ENCODE peak calls at places on chromosome 13, in eight cellular contexts. B is foreskin keratinocyte; G is progenitor cell of endocrine pancreas; E is Caco-2; J is activated CD8-positive, alpha-beta T cell treated with anti-CD3 and anti-CD28 coated beads for 36 hours; H is esophagus muscularis mucosa; X is GM13977; K is Panc1. W is an unnamed sample.

GRCh38 chr13:82693607-82694006 is 1188.7 kb downstream of the SLITRK1 start:
- DNase-seq in B (no peak), G (no peak), E (no peak), J (no peak), H (no peak), X (no peak), K (no peak), W (no peak)

GRCh38 chr13:52127378-52127777 is 1.5 kb downstream of the NEK5 start:
- DNase-seq in B (no peak), G (no peak), E (no peak), J (no peak), H (no peak), X (no peak), K (no peak), W (no peak)

GRCh38 chr13:114010401-114011101 is 36.7 kb upstream of the C13orf46 start:
- DNase-seq in B (no peak), G (no peak), E (no peak), J (peak), H (no peak), X (no peak), K (no peak), W (no peak)

GRCh38 chr13:83216521-83217245 is 665.6 kb downstream of the SLITRK1 start:
- DNase-seq in B (no peak), G (no peak), E (no peak), J (no peak), H (no peak), X (no peak), K (no peak), W (no peak)

GRCh38 chr13:40968416-40969000 is 50.6 kb downstream of the ELF1 start:
- DNase-seq in B (no peak), G (no peak), E (no peak), J (no peak), H (no peak), X (no peak), K (no peak), W (no peak)

GRCh38 chr13:21812192-21812626 is 141.3 kb downstream of the FGF9 start:
- DNase-seq in B (no peak), G (no peak), E (no peak), J (no peak), H (no peak), X (no peak), K (no peak), W (no peak)

GRCh38 chr13:114109646-114110045 is 22.8 kb downstream of the RASA3 start:
- DNase-seq in B (no peak), G (no peak), E (no peak), J (peak), H (no peak), X (no peak), K (no peak), W (no peak)

GRCh38 chr13:91319996-91320395 is 27.5 kb upstream of the MIR17HG start:
- DNase-seq in B (no peak), G (no peak), E (no peak), J (no peak), H (no peak), X (no peak), K (no peak), W (no peak)

GRCh38 chr13:26971990-26972888 is 199.4 kb downstream of the USP12 start:
- DNase-seq in B (peak), G (no peak), E (peak), J (peak), H (no peak), X (peak), K (no peak), W (no peak)

GRCh38 chr13:25839356-25839755 is 212.5 kb downstream of the SHISA2 start:
- DNase-seq in B (no peak), G (no peak), E (no peak), J (no peak), H (no peak), X (no peak), K (no peak), W (no peak)

GRCh38 chr13:32538234-32538620 is 368 bp downstream of the N4BP2L2 start:
- DNase-seq in B (no peak), G (peak), E (no peak), J (peak), H (no peak), X (peak), K (no peak), W (peak)

GRCh38 chr13:100773429-100773828 is 98.8 kb upstream of the TMTC4 start:
- DNase-seq in B (peak), G (no peak), E (peak), J (no peak), H (no peak), X (no peak), K (no peak), W (no peak)

GRCh38 chr13:20873348-20873747 is 29.2 kb downstream of the XPO4 start:
- DNase-seq in B (peak), G (no peak), E (no peak), J (no peak), H (no peak), X (no peak), K (no peak), W (no peak)

GRCh38 chr13:26961890-26962615 is 201.5 kb upstream of the GPR12 start:
- DNase-seq in B (no peak), G (peak), E (peak), J (no peak), H (no peak), X (no peak), K (no peak), W (no peak)

GRCh38 chr13:33789757-33790156 is 28.2 kb upstream of the RFC3 start:
- DNase-seq in B (no peak), G (no peak), E (no peak), J (no peak), H (no peak), X (no peak), K (no peak), W (no peak)

GRCh38 chr13:30107536-30108136 is 199.7 kb downstream of the KATNAL1 start:
- DNase-seq in B (peak), G (no peak), E (no peak), J (no peak), H (no peak), X (no peak), K (no peak), W (no peak)

GRCh38 chr13:27504126-27504525 is 53.8 kb upstream of the MTIF3 start:
- DNase-seq in B (no peak), G (no peak), E (no peak), J (no peak), H (no peak), X (no peak), K (no peak), W (no peak)

GRCh38 chr13:66171821-66172220 is 1058.3 kb downstream of the PCDH9 start:
- DNase-seq in B (no peak), G (no peak), E (no peak), J (no peak), H (no peak), X (no peak), K (no peak), W (no peak)

GRCh38 chr13:40681341-40682051 is 15.1 kb upstream of the FOXO1 start:
- DNase-seq in B (no peak), G (no peak), E (no peak), J (no peak), H (no peak), X (no peak), K (no peak), W (no peak)

GRCh38 chr13:30805603-30806011 is 70.3 kb downstream of the ALOX5AP start:
- DNase-seq in B (no peak), G (no peak), E (no peak), J (no peak), H (no peak), X (no peak), K (no peak), W (no peak)

GRCh38 chr13:46964789-46965527 is 68.1 kb upstream of the HTR2A start:
- DNase-seq in B (peak), G (no peak), E (no peak), J (no peak), H (no peak), X (no peak), K (no peak), W (no peak)

GRCh38 chr13:67048084-67048792 is 181.9 kb downstream of the PCDH9 start:
- DNase-seq in B (peak), G (no peak), E (no peak), J (peak), H (no peak), X (peak), K (no peak), W (no peak)

GRCh38 chr13:27425918-27426630 is 1.7 kb downstream of the GTF3A start:
- DNase-seq in B (peak), G (no peak), E (peak), J (peak), H (peak), X (peak), K (no peak), W (no peak)

GRCh38 chr13:99042851-99043250 is 65.0 kb upstream of the DOCK9 start:
- DNase-seq in B (no peak), G (no peak), E (no peak), J (peak), H (no peak), X (no peak), K (no peak), W (no peak)

GRCh38 chr13:91014696-91015095 is 332.8 kb upstream of the MIR17HG start:
- DNase-seq in B (no peak), G (no peak), E (no peak), J (no peak), H (no peak), X (no peak), K (no peak), W (no peak)

GRCh38 chr13:40273173-40274000 is 393.1 kb downstream of the FOXO1 start:
- DNase-seq in B (no peak), G (no peak), E (no peak), J (no peak), H (no peak), X (no peak), K (no peak), W (no peak)

GRCh38 chr13:36353001-36353400 is 6.8 kb upstream of the SPART start:
- DNase-seq in B (no peak), G (no peak), E (no peak), J (no peak), H (no peak), X (no peak), K (no peak), W (no peak)

GRCh38 chr13:64347662-64348061 is 2882.5 kb downstream of the PCDH9 start:
- DNase-seq in B (peak), G (no peak), E (no peak), J (no peak), H (no peak), X (no peak), K (no peak), W (no peak)

GRCh38 chr13:21240586-21240985 is 64.1 kb downstream of the MRPL57 start:
- DNase-seq in B (peak), G (no peak), E (no peak), J (no peak), H (peak), X (no peak), K (no peak), W (no peak)

GRCh38 chr13:67549331-67549730 is 319.2 kb upstream of the PCDH9 start:
- DNase-seq in B (peak), G (no peak), E (no peak), J (no peak), H (no peak), X (no peak), K (no peak), W (no peak)

GRCh38 chr13:86601351-86601750 is 802.1 kb upstream of the SLITRK6 start:
- DNase-seq in B (no peak), G (no peak), E (no peak), J (no peak), H (no peak), X (no peak), K (peak), W (no peak)

GRCh38 chr13:57632276-57633140 is 964 bp downstream of the PCDH17 start:
- DNase-seq in B (peak), G (peak), E (no peak), J (peak), H (no peak), X (peak), K (no peak), W (peak)

GRCh38 chr13:34437873-34438272 is 504.2 kb upstream of the NBEA start:
- DNase-seq in B (no peak), G (no peak), E (no peak), J (no peak), H (no peak), X (no peak), K (no peak), W (no peak)

GRCh38 chr13:65032825-65033224 is 2197.3 kb downstream of the PCDH9 start:
- DNase-seq in B (no peak), G (no peak), E (no peak), J (no peak), H (no peak), X (no peak), K (no peak), W (no peak)

GRCh38 chr13:49315036-49315565 is 67.4 kb downstream of the CDADC1 start:
- DNase-seq in B (no peak), G (no peak), E (no peak), J (no peak), H (peak), X (no peak), K (no peak), W (no peak)

GRCh38 chr13:41981961-41982723 is 21.2 kb upstream of the VWA8 start:
- DNase-seq in B (peak), G (no peak), E (no peak), J (no peak), H (no peak), X (no peak), K (no peak), W (no peak)

GRCh38 chr13:64591981-64592380 is 2638.2 kb downstream of the PCDH9 start:
- DNase-seq in B (peak), G (no peak), E (no peak), J (no peak), H (no peak), X (no peak), K (no peak), W (no peak)

GRCh38 chr13:113941571-113942191 is 32.2 kb downstream of the C13orf46 start:
- DNase-seq in B (peak), G (no peak), E (no peak), J (no peak), H (no peak), X (no peak), K (no peak), W (no peak)

GRCh38 chr13:51058461-51059167 is 52.5 kb downstream of the C13orf42 start:
- DNase-seq in B (no peak), G (no peak), E (no peak), J (no peak), H (no peak), X (no peak), K (no peak), W (no peak)
- TF ChIP-seq CTCF in B (no peak), G (no peak), E (no peak), J (no peak), H (no peak), X (no peak), K (no peak), W (no peak)

GRCh38 chr13:106685142-106685541 is 117.2 kb upstream of the ARGLU1 start:
- DNase-seq in B (no peak), G (no peak), E (no peak), J (no peak), H (no peak), X (no peak), K (no peak), W (no peak)

GRCh38 chr13:106683918-106684317 is 116.0 kb upstream of the ARGLU1 start:
- DNase-seq in B (no peak), G (no peak), E (no peak), J (no peak), H (peak), X (no peak), K (no peak), W (no peak)

GRCh38 chr13:106678646-106679045 is 110.7 kb upstream of the ARGLU1 start:
- DNase-seq in B (no peak), G (no peak), E (peak), J (no peak), H (no peak), X (no peak), K (no peak), W (no peak)

GRCh38 chr13:106683179-106683578 is 115.2 kb upstream of the ARGLU1 start:
- DNase-seq in B (no peak), G (no peak), E (no peak), J (no peak), H (peak), X (no peak), K (no peak), W (no peak)

DNA sequence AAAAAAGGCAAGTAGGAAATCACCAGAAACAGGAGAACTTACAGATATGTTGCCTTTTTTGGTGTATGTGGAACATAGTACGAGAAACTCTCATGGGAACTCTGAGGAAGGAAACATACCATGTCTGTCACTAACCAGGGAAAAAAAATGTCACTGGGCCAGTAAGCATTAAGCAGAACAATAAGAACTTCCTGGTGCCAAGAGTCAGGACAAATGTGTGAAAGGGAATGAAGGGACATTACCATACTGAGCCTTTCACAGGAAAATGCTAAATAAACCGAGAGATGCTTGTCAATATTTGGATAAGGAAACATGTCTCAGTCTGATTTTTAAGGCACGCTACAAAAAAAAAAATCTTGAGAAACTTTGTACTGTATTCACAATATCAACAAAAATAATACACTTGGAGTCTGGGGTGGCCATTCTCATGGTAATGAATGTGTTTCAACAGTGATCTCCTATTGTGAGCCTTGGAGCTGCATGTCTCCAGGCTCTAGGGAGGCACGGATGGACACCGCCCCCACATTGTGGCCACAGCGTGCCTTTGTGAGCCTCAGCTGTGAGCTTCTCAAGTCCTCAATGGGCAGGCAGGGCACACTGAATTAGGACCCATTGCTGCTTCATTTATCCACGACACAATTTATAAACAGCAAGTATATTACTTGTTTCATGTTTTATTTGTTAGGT is 113.0 kb upstream of the ARGLU1 start:
- DNase-seq in B (no peak), G (no peak), E (no peak), J (no peak), H (peak), X (no peak), K (no peak), W (no peak)
- TF ChIP-seq CTCF in B (no peak), G (no peak), E (no peak), J (no peak), H (no peak), X (no peak), K (no peak), W (no peak)

DNA sequence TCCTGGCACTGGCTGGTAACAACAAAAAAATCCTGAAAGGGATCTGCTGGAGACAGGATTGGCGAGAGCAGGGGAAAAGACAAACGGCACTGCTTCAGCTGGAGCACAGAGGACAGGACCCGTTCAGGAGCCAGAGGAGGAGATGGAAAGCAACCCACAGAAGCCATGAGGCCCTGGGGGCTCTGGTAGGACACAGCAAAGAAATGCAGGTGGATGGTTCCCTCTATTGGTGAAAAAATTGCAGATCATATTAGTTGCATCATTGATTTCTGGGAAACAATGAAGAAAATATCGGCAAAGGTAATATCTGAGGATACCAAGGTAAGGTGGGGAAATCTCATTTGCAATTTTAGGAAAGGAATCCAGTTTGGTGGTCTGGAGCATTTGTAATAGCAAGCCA is 25.7 kb upstream of the TPP2 start:
- DNase-seq in B (no peak), G (no peak), E (peak), J (no peak), H (no peak), X (no peak), K (no peak), W (no peak)
- TF ChIP-seq CTCF in B (peak), G (peak), E (peak), J (no peak), H (no peak), X (peak), K (no peak), W (no peak)

DNA sequence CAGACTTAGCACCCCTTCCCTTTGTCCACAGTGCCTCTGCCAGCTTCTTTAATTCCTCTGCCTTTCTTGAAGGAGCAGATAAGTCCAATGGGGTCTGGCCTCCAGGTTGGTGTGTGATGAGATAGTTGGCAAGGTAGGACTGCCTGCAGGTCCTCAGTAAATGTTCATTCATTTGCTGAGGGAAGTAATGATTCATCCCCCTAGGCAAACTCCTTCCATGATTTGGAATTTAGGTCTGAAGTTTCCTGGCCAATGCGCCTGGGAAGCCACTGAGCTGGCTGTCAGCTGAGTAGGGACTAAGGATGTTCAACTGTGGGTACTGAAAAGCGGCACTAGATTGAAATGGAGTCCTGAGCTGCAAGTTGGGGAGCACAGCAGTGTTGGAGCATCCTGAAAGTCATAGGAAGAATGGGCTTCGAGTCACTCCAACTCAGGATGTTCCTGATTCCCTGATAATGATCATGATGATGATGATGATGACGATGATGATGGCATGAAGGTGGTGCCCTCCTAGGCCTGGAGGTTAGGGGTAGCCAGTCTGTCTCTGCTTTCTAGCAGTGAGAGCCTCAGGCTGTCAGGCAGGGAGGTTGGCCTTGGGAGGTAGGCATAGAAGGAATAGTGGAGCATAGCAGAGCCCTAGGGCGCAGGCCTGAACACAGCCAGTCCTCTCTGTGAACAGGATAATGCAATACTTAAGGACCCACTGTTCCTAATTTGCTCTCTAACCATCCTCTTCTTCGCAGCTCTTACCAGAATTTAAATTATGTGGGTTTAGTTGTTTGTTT is 44.7 kb downstream of the COL4A2 start:
- DNase-seq in B (no peak), G (no peak), E (no peak), J (no peak), H (no peak), X (no peak), K (no peak), W (peak)
- TF ChIP-seq CTCF in B (no peak), G (no peak), E (no peak), J (no peak), H (no peak), X (no peak), K (no peak), W (no peak)

GRCh38 chr13:109715902-109716301 is 70.5 kb downstream of the IRS2 start:
- DNase-seq in B (peak), G (no peak), E (no peak), J (no peak), H (peak), X (no peak), K (no peak), W (no peak)
- TF ChIP-seq CTCF in B (no peak), G (no peak), E (no peak), J (no peak), H (no peak), X (no peak), K (no peak), W (no peak)

GRCh38 chr13:37769545-37769944 is 100.0 kb downstream of the TRPC4 start:
- DNase-seq in B (no peak), G (no peak), E (no peak), J (no peak), H (no peak), X (no peak), K (no peak), W (no peak)

GRCh38 chr13:37769078-37769477 is 100.5 kb downstream of the TRPC4 start:
- DNase-seq in B (no peak), G (no peak), E (no peak), J (no peak), H (no peak), X (no peak), K (no peak), W (no peak)
- TF ChIP-seq CTCF in B (peak), G (peak), E (no peak), J (no peak), H (no peak), X (no peak), K (no peak), W (no peak)

DNA sequence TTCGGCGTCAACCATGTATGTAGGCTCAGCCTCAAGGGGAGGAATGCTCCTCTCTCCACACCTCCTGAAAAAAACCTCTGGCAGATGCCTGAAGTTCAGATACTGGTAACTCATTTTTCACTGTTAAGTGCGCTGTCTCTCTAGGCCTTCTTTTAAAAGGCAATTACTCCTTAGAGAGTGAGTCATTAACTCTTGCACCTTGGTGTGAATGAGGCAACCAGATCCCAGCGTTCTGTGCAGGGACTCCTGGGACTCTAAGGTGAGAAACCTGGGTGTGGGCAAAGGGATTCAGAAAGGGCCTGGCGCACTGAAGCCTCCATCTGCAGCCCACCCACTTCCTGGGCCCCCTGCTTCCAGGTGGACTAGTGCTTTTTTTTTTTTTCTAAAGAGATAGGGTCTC is 71.7 kb downstream of the SIAH3 start:
- DNase-seq in B (no peak), G (no peak), E (no peak), J (no peak), H (no peak), X (no peak), K (no peak), W (no peak)
- TF ChIP-seq CTCF in B (no peak), G (no peak), E (no peak), J (no peak), H (no peak), X (no peak), K (no peak), W (no peak)

W was measured in coronary artery.